ENCODE peak calls at places on chromosomes 6 and 20, in six cellular contexts. One of them, this sample, is unnamed.

GRCh38 chr6:82365011-82365751 is 1.6 kb downstream of the TPBG start:
- DNase-seq in anterior cingulate cortex: no peak
- DNase-seq in GM10248: peak
- DNase-seq in psoas muscle: no peak
- DNase-seq in NCI-H345: peak
- DNase-seq in astrocyte of the spinal cord: peak
- DNase-seq in this sample: peak

GRCh38 chr20:32622585-32623468 is 37.7 kb upstream of the NOL4L start:
- DNase-seq in anterior cingulate cortex: no peak
- DNase-seq in GM10248: no peak
- DNase-seq in psoas muscle: no peak
- DNase-seq in NCI-H345: no peak
- DNase-seq in astrocyte of the spinal cord: no peak
- DNase-seq in this sample: no peak

GRCh38 chr20:43603124-43603523 is 12.4 kb downstream of the IFT52 start:
- DNase-seq in anterior cingulate cortex: no peak
- DNase-seq in GM10248: no peak
- DNase-seq in psoas muscle: no peak
- DNase-seq in NCI-H345: no peak
- DNase-seq in astrocyte of the spinal cord: no peak
- DNase-seq in this sample: no peak

GRCh38 chr6:28742668-28743270 is 181.0 kb downstream of the TRIM27 start:
- DNase-seq in anterior cingulate cortex: no peak
- DNase-seq in GM10248: no peak
- DNase-seq in psoas muscle: no peak
- DNase-seq in NCI-H345: no peak
- DNase-seq in astrocyte of the spinal cord: peak
- DNase-seq in this sample: peak

GRCh38 chr6:152117156-152118129 is 310.0 kb downstream of the ESR1 start:
- DNase-seq in anterior cingulate cortex: no peak
- DNase-seq in GM10248: no peak
- DNase-seq in psoas muscle: no peak
- DNase-seq in NCI-H345: no peak
- DNase-seq in astrocyte of the spinal cord: no peak
- DNase-seq in this sample: no peak

GRCh38 chr20:42556575-42556974 is 633.1 kb downstream of the PTPRT start:
- DNase-seq in anterior cingulate cortex: no peak
- DNase-seq in GM10248: no peak
- DNase-seq in psoas muscle: no peak
- DNase-seq in NCI-H345: no peak
- DNase-seq in astrocyte of the spinal cord: no peak
- DNase-seq in this sample: no peak

GRCh38 chr20:10433014-10433622 is 904 bp downstream of the MKKS start:
- DNase-seq in anterior cingulate cortex: no peak
- DNase-seq in GM10248: no peak
- DNase-seq in psoas muscle: no peak
- DNase-seq in NCI-H345: peak
- DNase-seq in astrocyte of the spinal cord: no peak
- DNase-seq in this sample: peak

GRCh38 chr20:50724851-50725721 is 6.3 kb upstream of the PARD6B start:
- DNase-seq in anterior cingulate cortex: no peak
- DNase-seq in GM10248: peak
- DNase-seq in psoas muscle: peak
- DNase-seq in NCI-H345: no peak
- DNase-seq in astrocyte of the spinal cord: peak
- DNase-seq in this sample: no peak

GRCh38 chr6:160030103-160030502 is 61.2 kb downstream of the IGF2R start:
- DNase-seq in anterior cingulate cortex: no peak
- DNase-seq in GM10248: no peak
- DNase-seq in psoas muscle: peak
- DNase-seq in NCI-H345: no peak
- DNase-seq in astrocyte of the spinal cord: peak
- DNase-seq in this sample: no peak

GRCh38 chr6:170175644-170176620 is 114.9 kb downstream of the DLL1 start:
- DNase-seq in anterior cingulate cortex: no peak
- DNase-seq in GM10248: no peak
- DNase-seq in psoas muscle: no peak
- DNase-seq in NCI-H345: no peak
- DNase-seq in astrocyte of the spinal cord: no peak
- DNase-seq in this sample: peak

GRCh38 chr6:164396071-164397047 is 913.0 kb downstream of the C6orf118 start:
- DNase-seq in anterior cingulate cortex: no peak
- DNase-seq in GM10248: no peak
- DNase-seq in psoas muscle: no peak
- DNase-seq in NCI-H345: no peak
- DNase-seq in astrocyte of the spinal cord: peak
- DNase-seq in this sample: peak

GRCh38 chr6:84422380-84422968 is 195.0 kb upstream of the CEP162 start:
- DNase-seq in anterior cingulate cortex: no peak
- DNase-seq in GM10248: peak
- DNase-seq in psoas muscle: peak
- DNase-seq in NCI-H345: no peak
- DNase-seq in astrocyte of the spinal cord: peak
- DNase-seq in this sample: peak

GRCh38 chr6:123263981-123264380 is 267.9 kb downstream of the CLVS2 start:
- DNase-seq in anterior cingulate cortex: no peak
- DNase-seq in GM10248: no peak
- DNase-seq in psoas muscle: no peak
- DNase-seq in NCI-H345: no peak
- DNase-seq in astrocyte of the spinal cord: no peak
- DNase-seq in this sample: no peak

GRCh38 chr6:13419422-13419821 is 68.0 kb downstream of the GFOD1 start:
- DNase-seq in anterior cingulate cortex: no peak
- DNase-seq in GM10248: no peak
- DNase-seq in psoas muscle: no peak
- DNase-seq in NCI-H345: no peak
- DNase-seq in astrocyte of the spinal cord: no peak
- DNase-seq in this sample: no peak

GRCh38 chr6:41572613-41573012 is 26.4 kb downstream of the FOXP4 start:
- DNase-seq in anterior cingulate cortex: no peak
- DNase-seq in GM10248: no peak
- DNase-seq in psoas muscle: no peak
- DNase-seq in NCI-H345: no peak
- DNase-seq in astrocyte of the spinal cord: no peak
- DNase-seq in this sample: no peak